ENCODE peak calls at places on chromosomes 5 and 9, in ten cellular contexts. O is HuH-7.5; J is GM04503; U is DMS79 treated with DMSO at 0.1 percent for 48 hours; C is stimulated activated CD4-positive, alpha-beta T cell treated with anti-CD3 and anti-CD28 coated beads, Interleukin-12 subunit alpha, Interleukin-12 subunit beta, amount 100 ng/mL, for 48 hours; R is WTC11; P is AG10803; A is GM18507; L is NCI-H1105; T is DMS153. N is an unnamed sample.

GRCh38 chr5:133936611-133937015 is 31.8 kb downstream of the C5orf15 start:
- DNase-seq in A (no peak), J (no peak), U (no peak), R (no peak), C (no peak), O (no peak), P (no peak), L (no peak), T (no peak), N (no peak)

GRCh38 chr5:66958126-66958983 is 238.2 kb downstream of the CD180 start:
- DNase-seq in C (no peak), O (no peak), T (no peak), L (no peak), P (peak), J (no peak), R (no peak), A (no peak), U (no peak), N (no peak)

GRCh38 chr5:40680741-40681350 is 1.1 kb downstream of the PTGER4 start:
- DNase-seq in T (no peak), L (no peak), P (peak), J (no peak), R (peak), O (peak), U (no peak), A (no peak), C (peak), N (no peak)

GRCh38 chr9:113632776-113633590 is 169.5 kb downstream of the RGS3 start:
- DNase-seq in P (peak), T (no peak), A (no peak), C (no peak), J (no peak), R (no peak), O (no peak), U (no peak), L (no peak), N (no peak)

GRCh38 chr9:107246259-107247254 is 36.5 kb upstream of the RAD23B start:
- DNase-seq in J (no peak), P (no peak), L (no peak), A (no peak), T (no peak), R (peak), C (no peak), O (no peak), U (no peak), N (no peak)

GRCh38 chr5:170108266-170108785 is 2.6 kb downstream of the FOXI1 start:
- DNase-seq in J (no peak), C (no peak), L (no peak), A (no peak), O (no peak), T (no peak), P (no peak), R (no peak), U (no peak), N (no peak)

GRCh38 chr5:123721721-123722276 is 209.8 kb downstream of the CSNK1G3 start:
- DNase-seq in O (no peak), C (no peak), A (no peak), U (no peak), J (no peak), R (no peak), P (peak), L (no peak), T (no peak), N (no peak)

GRCh38 chr9:101458955-101459631 is 23.5 kb upstream of the ALDOB start:
- DNase-seq in L (peak), O (peak), U (peak), P (peak), T (peak), R (peak), J (peak), A (peak), C (no peak), N (peak)

GRCh38 chr5:163578652-163579051 is 73.2 kb downstream of the MAT2B start:
- DNase-seq in A (no peak), J (no peak), P (no peak), L (no peak), C (no peak), R (no peak), T (no peak), O (no peak), U (no peak), N (no peak)

GRCh38 chr5:142602720-142603245 is 83.1 kb downstream of the FGF1 start:
- DNase-seq in A (no peak), O (no peak), P (no peak), C (no peak), L (no peak), J (no peak), R (no peak), T (no peak), U (no peak), N (no peak)

GRCh38 chr5:72608297-72608696 is 101.1 kb upstream of the ZNF366 start:
- DNase-seq in C (no peak), O (no peak), T (no peak), J (no peak), U (no peak), R (no peak), A (no peak), P (peak), L (no peak), N (no peak)

GRCh38 chr5:139885172-139885856 is 89.7 kb downstream of the PSD2 start:
- DNase-seq in U (no peak), P (no peak), A (no peak), L (no peak), T (no peak), C (no peak), O (no peak), R (no peak), J (no peak), N (no peak)

GRCh38 chr9:110186254-110186653 is 21.7 kb downstream of the C9orf152 start:
- DNase-seq in T (no peak), C (no peak), O (no peak), A (no peak), R (no peak), J (no peak), L (no peak), U (no peak), P (no peak), N (no peak)

GRCh38 chr5:102599289-102599688 is 100.5 kb upstream of the SLCO6A1 start:
- DNase-seq in C (no peak), U (no peak), T (no peak), R (no peak), J (no peak), L (no peak), P (no peak), O (no peak), A (no peak), N (no peak)

GRCh38 chr9:135973276-135974219 is 12.4 kb upstream of the UBAC1 start:
- DNase-seq in P (no peak), J (no peak), O (no peak), T (no peak), U (no peak), A (no peak), R (no peak), L (no peak), C (no peak), N (no peak)

GRCh38 chr9:88197781-88198345 is 59.6 kb upstream of the SPATA31C2 start:
- DNase-seq in T (no peak), U (no peak), R (no peak), L (no peak), A (no peak), J (peak), P (peak), C (no peak), O (no peak), N (peak)

GRCh38 chr5:125372694-125373621 is 626.5 kb upstream of the ZNF608 start:
- DNase-seq in C (no peak), R (no peak), U (no peak), T (peak), L (peak), O (no peak), J (peak), P (peak), A (no peak), N (no peak)

GRCh38 chr9:131678499-131679111 is 61.3 kb downstream of the RAPGEF1 start:
- DNase-seq in O (peak), C (peak), R (no peak), P (peak), T (peak), J (peak), A (peak), U (no peak), L (no peak), N (no peak)

GRCh38 chr5:172788771-172789686 is 18.0 kb upstream of the DUSP1 start:
- DNase-seq in U (no peak), L (no peak), T (no peak), R (no peak), P (no peak), J (no peak), A (no peak), C (no peak), O (no peak), N (no peak)

GRCh38 chr5:109100971-109101370 is 308.8 kb downstream of the PJA2 start:
- DNase-seq in U (no peak), L (no peak), O (no peak), R (no peak), C (no peak), P (no peak), A (no peak), J (no peak), T (no peak), N (no peak)

GRCh38 chr5:141848771-141849370 is 29.3 kb downstream of the PCDH1 start:
- DNase-seq in U (peak), L (no peak), R (peak), O (peak), A (no peak), T (peak), J (no peak), C (peak), P (peak), N (no peak)

GRCh38 chr5:1727571-1727970 is 72.1 kb downstream of the MRPL36 start:
- DNase-seq in A (no peak), P (no peak), U (no peak), C (no peak), R (peak), O (no peak), J (no peak), T (no peak), L (no peak), N (no peak)

GRCh38 chr5:93461751-93462150 is 119.3 kb downstream of the NR2F1-AS1 start:
- DNase-seq in L (no peak), A (no peak), O (no peak), C (no peak), R (no peak), T (no peak), J (peak), P (peak), U (no peak), N (no peak)

GRCh38 chr5:158816306-158816705 is 283.4 kb downstream of the EBF1 start:
- DNase-seq in P (no peak), C (no peak), U (no peak), T (no peak), O (no peak), L (no peak), A (no peak), R (no peak), J (no peak), N (no peak)

GRCh38 chr5:154220625-154221024 is 30.1 kb downstream of the GALNT10 start:
- DNase-seq in A (no peak), T (no peak), O (no peak), P (peak), J (peak), R (no peak), L (no peak), C (no peak), U (no peak), N (no peak)

GRCh38 chr5:43202380-43202779 is 10.4 kb downstream of the NIM1K start:
- DNase-seq in C (no peak), A (no peak), L (no peak), T (no peak), R (no peak), J (no peak), P (no peak), O (no peak), U (no peak), N (no peak)

GRCh38 chr5:146560205-146560812 is 44.3 kb upstream of the GPR151 start:
- DNase-seq in U (no peak), C (no peak), T (no peak), R (no peak), O (no peak), P (peak), L (no peak), J (peak), A (no peak), N (no peak)

GRCh38 chr9:4547016-4547415 is 56.7 kb downstream of the SLC1A1 start:
- DNase-seq in U (no peak), A (no peak), L (no peak), O (no peak), P (peak), J (no peak), T (no peak), R (no peak), C (no peak), N (no peak)

GRCh38 chr9:113999256-114000062 is 78.6 kb downstream of the AMBP start:
- DNase-seq in L (no peak), U (no peak), R (no peak), P (no peak), C (no peak), A (no peak), J (no peak), O (no peak), T (no peak), N (no peak)

GRCh38 chr5:113294341-113295110 is 140.3 kb downstream of the TSSK1B start:
- DNase-seq in L (peak), U (peak), O (peak), T (no peak), R (peak), A (peak), C (peak), P (peak), J (peak), N (peak)

GRCh38 chr9:125359011-125359410 is 97.4 kb downstream of the GAPVD1 start:
- DNase-seq in O (no peak), U (no peak), L (no peak), P (no peak), C (no peak), A (no peak), J (no peak), T (no peak), R (no peak), N (no peak)

N was measured in SK-N-MC.